ENCODE peak calls at places on chromosomes 5 and 9, in seven cellular contexts. R is GM23338, H is OCI-LY7, S is HCT116, V is GM23248, L is neural progenitor cell, D is SK-N-SH. O is an unnamed sample.

GRCh38 chr5:17206021-17206420 is 11.4 kb upstream of the BASP1 start:
- DNase-seq in R (no peak), H (no peak), S (no peak), V (no peak), L (no peak), D (no peak), O (no peak)

GRCh38 chr5:66423484-66423883 is 172.7 kb upstream of the MAST4 start:
- DNase-seq in R (no peak), H (no peak), S (no peak), V (no peak), L (no peak), D (no peak), O (no peak)

GRCh38 chr9:137456061-137456863 is 2.9 kb downstream of the NSMF start:
- DNase-seq in R (no peak), H (no peak), S (no peak), V (no peak), L (no peak), D (no peak), O (no peak)

GRCh38 chr5:67154518-67155206 is 41.9 kb downstream of the CD180 start:
- DNase-seq in R (no peak), H (no peak), S (no peak), V (no peak), L (no peak), D (no peak), O (no peak)

GRCh38 chr5:149439899-149440655 is 61.0 kb upstream of the IL17B start:
- DNase-seq in R (peak; percentile 90), H (no peak), S (peak; percentile 95), V (peak; percentile 67), L (peak; percentile 51), D (peak; percentile 50), O (peak; percentile 89)

GRCh38 chr9:72932669-72933068 is 20.2 kb downstream of the ALDH1A1 start:
- DNase-seq in R (no peak), H (no peak), S (no peak), V (no peak), L (no peak), D (no peak), O (no peak)

GRCh38 chr5:68239485-68239884 is 23.9 kb downstream of the PIK3R1 start:
- DNase-seq in R (peak; percentile 16), H (no peak), S (no peak), V (peak; percentile 91), L (no peak), D (peak; percentile 72), O (peak; percentile 71)

GRCh38 chr9:120919639-120920494 is 6.7 kb downstream of the TRAF1 start:
- DNase-seq in R (no peak), H (no peak), S (no peak), V (no peak), L (no peak), D (no peak), O (no peak)

GRCh38 chr5:180593446-180594206 is 2.3 kb upstream of the SCGB3A1 start:
- DNase-seq in R (no peak), H (no peak), S (no peak), V (no peak), L (no peak), D (peak; percentile 13), O (no peak)

GRCh38 chr5:151420127-151420526 is 27.3 kb upstream of the SLC36A1 start:
- DNase-seq in R (no peak), H (no peak), S (no peak), V (no peak), L (no peak), D (no peak), O (no peak)

GRCh38 chr9:124410321-124410913 is 4.8 kb downstream of the PSMB7 start:
- DNase-seq in R (peak; percentile 38), H (no peak), S (no peak), V (peak; percentile 62), L (no peak), D (no peak), O (no peak)

GRCh38 chr9:105449081-105449480 is 1.2 kb downstream of the FSD1L start:
- DNase-seq in R (no peak), H (no peak), S (no peak), V (peak; percentile 63), L (no peak), D (no peak), O (no peak)

GRCh38 chr9:108671794-108672193 is 184.0 kb downstream of the ACTL7B start:
- DNase-seq in R (no peak), H (no peak), S (no peak), V (peak; percentile 87), L (no peak), D (no peak), O (no peak)

GRCh38 chr5:27220752-27221151 is 182.4 kb upstream of the CDH9 start:
- DNase-seq in R (no peak), H (no peak), S (no peak), V (no peak), L (no peak), D (no peak), O (no peak)

GRCh38 chr9:71910602-71911060 is 362 bp downstream of the ABHD17B start:
- DNase-seq in R (no peak), H (peak; percentile 68), S (no peak), V (peak; percentile 78), L (no peak), D (peak; percentile 63), O (peak; percentile 77)

GRCh38 chr5:59831341-59831989 is 62.1 kb downstream of the PDE4D start:
- DNase-seq in R (no peak), H (no peak), S (no peak), V (no peak), L (no peak), D (no peak), O (no peak)

GRCh38 chr5:99715921-99716320 is 787.1 kb upstream of the CHD1 start:
- DNase-seq in R (peak; percentile 53), H (no peak), S (no peak), V (no peak), L (peak; percentile 2), D (no peak), O (no peak)

GRCh38 chr5:21672911-21673310 is 1180.2 kb downstream of the CDH12 start:
- DNase-seq in R (no peak), H (no peak), S (no peak), V (no peak), L (no peak), D (no peak), O (no peak)

GRCh38 chr5:148523139-148523538 is 131.2 kb downstream of the HTR4 start:
- DNase-seq in R (peak; percentile 45), H (no peak), S (peak; percentile 6), V (no peak), L (peak; percentile 20), D (no peak), O (no peak)

GRCh38 chr5:125453011-125453410 is 706.6 kb upstream of the ZNF608 start:
- DNase-seq in R (no peak), H (no peak), S (no peak), V (no peak), L (no peak), D (no peak), O (no peak)

DNA sequence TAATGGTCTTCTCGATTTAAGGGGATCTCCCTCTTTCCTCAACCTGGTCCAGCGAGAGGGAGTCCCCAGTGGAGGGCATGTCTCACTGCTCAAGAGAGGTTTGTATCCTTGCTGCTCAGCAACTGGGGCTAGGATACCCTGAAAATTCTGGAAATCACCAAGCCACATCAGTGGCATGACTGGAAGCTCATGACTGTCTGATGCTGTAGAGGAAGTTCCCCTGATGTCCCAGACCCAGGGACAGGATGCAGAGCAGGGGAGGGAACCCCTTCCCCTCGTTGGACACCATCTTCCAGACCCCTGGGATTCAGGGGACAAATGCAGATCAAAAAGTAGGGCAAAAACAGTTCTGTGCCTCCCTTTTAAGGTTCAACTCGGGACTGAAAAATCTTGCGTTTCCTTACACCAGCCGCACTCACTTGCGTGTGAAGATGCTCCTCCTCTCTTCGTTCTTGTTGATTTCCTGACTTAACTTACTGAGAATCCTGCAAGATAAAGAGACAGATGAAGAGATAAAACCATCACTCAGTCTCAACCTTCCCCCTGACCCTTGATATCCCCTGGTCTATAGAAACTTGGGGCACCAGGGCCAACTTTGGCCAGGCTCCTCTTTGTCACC is 22.1 kb downstream of the LCP2 start:
- DNase-seq in R (no peak), H (no peak), S (no peak), V (no peak), L (no peak), D (no peak), O (no peak)
- H3K27ac ChIP-seq in R (no peak overlapping the region), H (no peak overlapping the region), S (no peak overlapping the region), V (no peak overlapping the region), L (no peak overlapping the region), D (no peak overlapping the region), O (no peak overlapping the region)

GRCh38 chr5:177086918-177087706 is 397 bp downstream of the FGFR4 start:
- DNase-seq in R (peak; percentile 83), H (peak; percentile 69), S (peak; percentile 61), V (peak; percentile 32), L (peak; percentile 84), D (peak; percentile 88), O (peak; percentile 95)

GRCh38 chr5:177089146-177089545 is 2.4 kb downstream of the FGFR4 start:
- DNase-seq in R (no peak), H (no peak), S (no peak), V (no peak), L (no peak), D (peak; percentile 35), O (no peak)

GRCh38 chr5:177087707-177088005 is 941 bp downstream of the FGFR4 start:
- DNase-seq in R (no peak), H (no peak), S (no peak), V (no peak), L (no peak), D (no peak), O (no peak)

GRCh38 chr5:177084175-177084574 is 2.5 kb upstream of the FGFR4 start:
- DNase-seq in R (no peak), H (no peak), S (no peak), V (no peak), L (no peak), D (no peak), O (no peak)

GRCh38 chr5:177085985-177086917 is at the start of gene FGFR4:
- DNase-seq in R (peak; percentile 96), H (peak; percentile 82), S (peak; percentile 78), V (peak; percentile 80), L (peak; percentile 96), D (peak; percentile 99), O (peak; percentile 92)
- TF ChIP-seq EZH2phosphoT487 in R (no peak), H (no peak), S (no peak), V (no peak), L (no peak), D (no peak), O (no peak)

DNA sequence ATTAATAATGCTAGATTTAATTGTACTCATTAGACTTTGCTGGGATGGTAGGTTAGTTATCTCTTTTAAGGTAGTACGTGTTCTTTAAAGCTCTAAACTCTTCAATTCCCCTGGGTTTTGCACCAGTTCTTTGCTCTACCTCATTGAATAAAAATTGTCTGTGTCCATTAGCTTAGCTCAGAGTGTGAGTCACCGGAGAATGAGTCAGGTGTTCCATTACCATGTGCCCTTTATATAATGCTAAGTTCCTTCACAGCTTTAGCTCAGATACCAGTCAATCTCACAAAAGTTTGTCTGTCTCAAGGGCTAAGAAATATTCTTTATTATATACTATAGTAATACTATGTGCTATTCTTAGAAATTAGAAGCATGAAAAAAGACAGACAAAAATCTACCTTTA is 339.4 kb downstream of the PRELID2 start:
- DNase-seq in R (no peak), H (no peak), S (peak; percentile 89), V (peak; percentile 92), L (no peak), D (no peak), O (peak; percentile 77)
- H3K4me2 ChIP-seq in R (no peak overlapping the region), H (no peak overlapping the region), S (peak overlapping the region; percentile 34), V (peak overlapping the region; percentile 57), L (no peak overlapping the region), D (no peak overlapping the region), O (no peak overlapping the region)

DNA sequence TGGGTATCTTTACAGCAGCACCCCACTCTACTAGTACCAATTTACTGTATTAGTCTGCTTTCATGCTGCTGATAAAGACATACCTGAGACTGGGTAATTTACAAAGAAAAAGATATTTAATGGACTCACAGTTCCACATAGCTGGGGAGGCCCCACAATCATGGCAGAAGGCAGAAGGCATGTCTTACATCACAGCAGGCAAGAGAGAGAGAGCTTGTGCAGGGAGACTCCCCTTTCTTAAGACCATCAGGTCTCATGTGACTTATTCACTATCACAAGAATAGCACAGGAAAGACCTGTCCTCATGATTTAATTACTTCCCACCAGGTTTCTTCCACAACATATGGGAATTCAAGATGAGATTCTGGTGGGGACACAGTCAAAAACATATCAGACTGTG is 11.5 kb downstream of the UGT3A1 start:
- DNase-seq in R (no peak), H (no peak), S (no peak), V (no peak), L (no peak), D (no peak), O (no peak)
- H3K27ac ChIP-seq in R (no peak overlapping the region), H (no peak overlapping the region), S (no peak overlapping the region), V (no peak overlapping the region), L (no peak overlapping the region), D (no peak overlapping the region), O (no peak overlapping the region)

O was measured in hepatocyte.